ENCODE peak calls at places on chromosomes 12 and 14, in ten cellular contexts. J, W, E, X, A, V, T, Q, D and P are unnamed samples.
A peak's percentile ranks its signal among the peaks of the same experiment; 100 is the strongest.

GRCh38 chr12:115584156-115584555 is 693.3 kb downstream of the MED13L start:
- DNase-seq in Q (no peak), T (no peak), E (no peak), V (no peak), A (no peak), X (no peak), W (no peak), J (no peak), D (no peak), P (no peak)

GRCh38 chr14:50792634-50793068 is 38.3 kb downstream of the NIN start:
- DNase-seq in W (no peak), A (no peak), J (no peak), E (no peak), X (no peak), V (no peak), D (no peak), T (no peak), Q (no peak), P (no peak)

GRCh38 chr12:95473440-95473946 is 459 bp upstream of the METAP2 start:
- DNase-seq in T (no peak), V (peak; percentile 19), Q (peak; percentile 66), D (peak; percentile 21), X (peak; percentile 55), J (no peak), E (peak; percentile 46), A (peak; percentile 41), W (peak; percentile 22), P (no peak)

GRCh38 chr14:91331761-91332447 is 85.7 kb downstream of the CCDC88C start:
- DNase-seq in Q (peak; percentile 9), X (no peak), A (no peak), T (no peak), W (no peak), V (no peak), E (no peak), D (no peak), J (no peak), P (no peak)

GRCh38 chr14:44369401-44370123 is 137.5 kb downstream of the FSCB start:
- DNase-seq in X (no peak), E (no peak), D (no peak), J (no peak), T (no peak), W (no peak), V (no peak), A (no peak), Q (no peak), P (peak; percentile 9)

GRCh38 chr14:92161521-92161920 is 39.8 kb downstream of the CPSF2 start:
- DNase-seq in E (no peak), A (no peak), D (no peak), W (no peak), V (no peak), X (no peak), T (no peak), J (no peak), Q (no peak), P (no peak)

GRCh38 chr14:61894452-61895077 is 132.3 kb downstream of the SNAPC1 start:
- DNase-seq in A (peak; percentile 70), J (peak; percentile 68), E (peak; percentile 81), D (peak; percentile 18), T (peak; percentile 27), Q (peak; percentile 67), W (no peak), X (peak; percentile 64), V (peak; percentile 44), P (peak; percentile 30)

GRCh38 chr14:99506269-99506668 is 25.1 kb downstream of the CCNK start:
- DNase-seq in W (no peak), D (no peak), A (no peak), Q (no peak), E (no peak), V (no peak), X (no peak), J (no peak), T (no peak), P (no peak)

GRCh38 chr14:94028450-94028826 is 2.3 kb downstream of the OTUB2 start:
- DNase-seq in Q (peak; percentile 57), J (no peak), A (peak; percentile 42), W (no peak), E (no peak), X (no peak), T (peak; percentile 14), V (peak; percentile 88), D (no peak), P (no peak)

GRCh38 chr12:124768462-124769165 is 95.0 kb downstream of the SCARB1 start:
- DNase-seq in J (no peak), X (no peak), W (no peak), E (no peak), T (no peak), V (no peak), A (peak; percentile 71), D (no peak), Q (no peak), P (no peak)

GRCh38 chr12:114684098-114684869 is at the start of gene TBX3:
- DNase-seq in T (peak; percentile 1), X (peak; percentile 99), Q (peak; percentile 99), V (peak; percentile 98), E (peak; percentile 95), W (peak; percentile 98), A (peak; percentile 99), J (peak; percentile 92), D (no peak), P (no peak)

GRCh38 chr12:52055781-52056711 is 4.8 kb downstream of the NR4A1 start:
- DNase-seq in D (no peak), T (no peak), E (no peak), W (no peak), X (no peak), A (peak; percentile 56), Q (no peak), V (no peak), J (peak; percentile 49), P (no peak)

GRCh38 chr12:48542300-48542928 is 17.0 kb downstream of the OR8S1 start:
- DNase-seq in A (peak; percentile 31), E (peak; percentile 49), V (peak; percentile 23), Q (peak; percentile 62), D (peak; percentile 16), X (peak; percentile 38), T (no peak), J (peak; percentile 26), W (peak; percentile 10), P (no peak)

GRCh38 chr14:38524636-38525403 is 268.9 kb upstream of the CLEC14A start:
- DNase-seq in T (no peak), J (no peak), X (no peak), E (no peak), Q (no peak), D (no peak), V (no peak), W (no peak), A (no peak), P (no peak)

GRCh38 chr12:93415723-93416464 is 25.9 kb downstream of the UBE2N start:
- DNase-seq in A (peak; percentile 77), X (peak; percentile 62), D (no peak), J (no peak), E (peak; percentile 50), T (no peak), W (no peak), V (no peak), Q (no peak), P (no peak)

GRCh38 chr12:94271351-94271750 is 123.0 kb downstream of the PLXNC1 start:
- DNase-seq in V (no peak), A (no peak), W (no peak), X (no peak), D (no peak), T (no peak), E (no peak), J (no peak), Q (no peak), P (no peak)

GRCh38 chr14:35252485-35252884 is 39.7 kb upstream of the PSMA6 start:
- DNase-seq in W (no peak), D (no peak), J (no peak), V (no peak), A (no peak), T (no peak), Q (no peak), X (no peak), E (no peak), P (no peak)

GRCh38 chr12:9347328-9348127 is 139.3 kb upstream of the PZP start:
- DNase-seq in V (peak; percentile 10), T (no peak), A (peak; percentile 13), Q (no peak), D (no peak), X (peak; percentile 52), W (no peak), J (no peak), E (peak; percentile 42), P (no peak)

GRCh38 chr12:2403221-2403976 is 350.6 kb downstream of the CACNA1C start:
- DNase-seq in J (no peak), A (no peak), Q (no peak), T (no peak), X (no peak), V (no peak), W (no peak), D (no peak), E (no peak), P (no peak)

GRCh38 chr12:112190626-112191025 is 65.3 kb downstream of the TRAFD1 start:
- DNase-seq in E (no peak), W (peak; percentile 64), D (no peak), V (no peak), X (no peak), T (no peak), J (no peak), Q (peak; percentile 72), A (no peak), P (no peak)

GRCh38 chr14:77738559-77739250 is 22.3 kb downstream of the SNW1 start:
- DNase-seq in V (no peak), X (peak; percentile 66), J (no peak), D (no peak), T (no peak), Q (no peak), A (peak; percentile 45), E (peak; percentile 57), W (no peak), P (no peak)

GRCh38 chr12:6030081-6030480 is 85.0 kb upstream of the ANO2 start:
- DNase-seq in A (no peak), W (no peak), V (no peak), T (no peak), E (no peak), J (no peak), D (no peak), Q (no peak), X (no peak), P (no peak)

GRCh38 chr12:127479256-127479655 is 787.7 kb upstream of the TMEM132C start:
- DNase-seq in V (no peak), T (no peak), D (no peak), E (no peak), W (no peak), J (no peak), X (peak; percentile 5), A (no peak), Q (no peak), P (no peak)

GRCh38 chr12:17016116-17016864 is 410.3 kb upstream of the LMO3 start:
- DNase-seq in D (no peak), X (no peak), T (no peak), E (no peak), A (no peak), V (no peak), J (no peak), W (no peak), Q (no peak), P (no peak)

GRCh38 chr12:103672401-103673119 is 85.5 kb downstream of the STAB2 start:
- DNase-seq in V (no peak), Q (peak; percentile 58), E (no peak), A (peak; percentile 30), W (no peak), J (no peak), X (peak; percentile 18), D (no peak), T (no peak), P (no peak)

GRCh38 chr14:67418368-67419174 is 6.6 kb upstream of the PLEK2 start:
- DNase-seq in X (no peak), V (no peak), Q (peak; percentile 56), A (peak; percentile 39), E (no peak), D (no peak), T (no peak), W (no peak), J (no peak), P (no peak)